ENCODE peak calls at places on chromosomes 11 and 22, in four cellular contexts. O is stomach, W is HCT116, H is right lobe of liver. B is an unnamed sample.

GRCh38 chr11:86799680-86800075 is 664 bp upstream of the PRSS23 start:
- DNase-seq in O (no peak), H (no peak), W (no peak), B (no peak)

GRCh38 chr11:6418958-6419611 is at the start of gene APBB1:
- DNase-seq in W (no peak), O (peak), H (no peak), B (peak)

GRCh38 chr22:31346733-31347250 is 646 bp upstream of the PATZ1 start:
- DNase-seq in W (no peak), H (peak), O (peak), B (peak)

GRCh38 chr11:8267831-8268529 is 4.3 kb upstream of the LMO1 start:
- DNase-seq in W (no peak), H (peak), O (no peak), B (peak)

GRCh38 chr22:43485717-43486116 is 73.9 kb downstream of the MPPED1 start:
- DNase-seq in H (no peak), O (no peak), W (no peak), B (no peak)

GRCh38 chr11:13183094-13183825 is 94.3 kb upstream of the BMAL1 start:
- DNase-seq in H (no peak), W (no peak), O (no peak), B (no peak)

GRCh38 chr22:19478466-19479357 is at the start of gene UFD1:
- DNase-seq in H (peak), W (no peak), O (peak), B (peak)

GRCh38 chr11:14520902-14521151 is 641 bp upstream of the PSMA1 start:
- DNase-seq in H (no peak), O (no peak), W (no peak), B (no peak)

GRCh38 chr22:35663371-35663770 is 15.1 kb downstream of the APOL6 start:
- DNase-seq in H (no peak), O (no peak), W (no peak), B (no peak)

GRCh38 chr11:88402192-88402715 is 64.7 kb upstream of the CTSC start:
- DNase-seq in O (no peak), H (no peak), W (no peak), B (peak)

GRCh38 chr11:2678396-2678795 is 21.4 kb downstream of the KCNQ1OT1 start:
- DNase-seq in W (no peak), O (no peak), H (no peak), B (no peak)

GRCh38 chr11:45920531-45921477 is 1.7 kb upstream of the LARGE2 start:
- DNase-seq in H (no peak), W (no peak), O (no peak), B (peak)

GRCh38 chr11:92457250-92457649 is 232.6 kb downstream of the FAT3 start:
- DNase-seq in O (no peak), W (no peak), H (no peak), B (no peak)

GRCh38 chr11:131889146-131889577 is 518.7 kb downstream of the NTM start:
- DNase-seq in H (no peak), O (no peak), W (no peak), B (no peak)

GRCh38 chr11:75313457-75314272 is 37.8 kb downstream of the ARRB1 start:
- DNase-seq in W (no peak), H (no peak), O (peak), B (peak)

GRCh38 chr22:49951001-49951677 is 9.4 kb upstream of the PIM3 start:
- DNase-seq in H (peak), O (peak), W (no peak), B (peak)

GRCh38 chr22:21940521-21940920 is 12.1 kb downstream of the PPM1F start:
- DNase-seq in O (no peak), H (no peak), W (no peak), B (no peak)

GRCh38 chr11:92050305-92050704 is 174.3 kb upstream of the FAT3 start:
- DNase-seq in O (no peak), H (no peak), W (no peak), B (no peak)

GRCh38 chr22:18000441-18001039 is 23.8 kb downstream of the MICAL3 start:
- DNase-seq in W (no peak), O (no peak), H (peak), B (peak)

GRCh38 chr22:50317674-50318073 is 9.1 kb downstream of the DENND6B start:
- DNase-seq in H (no peak), W (no peak), O (no peak), B (no peak)

GRCh38 chr22:19549428-19549827 is 25.2 kb upstream of the CLDN5 start:
- DNase-seq in W (no peak), O (no peak), H (no peak), B (no peak)

GRCh38 chr11:47176328-47177228 is at the start of gene ARFGAP2:
- DNase-seq in H (peak), W (peak), O (peak), B (peak)
- TF ChIP-seq POLR2A in H (peak), W (no peak), O (no peak), B (no peak)

GRCh38 chr11:113475160-113475761 is at the start of gene DRD2:
- DNase-seq in H (no peak), W (no peak), O (no peak), B (no peak)

GRCh38 chr11:113473983-113474361 is 1.2 kb downstream of the DRD2 start:
- DNase-seq in W (no peak), O (no peak), H (no peak), B (no peak)

GRCh38 chr11:113476553-113476952 is 1.4 kb upstream of the DRD2 start:
- DNase-seq in W (no peak), H (no peak), O (no peak), B (no peak)

GRCh38 chr11:113477321-113477720 is 2.1 kb upstream of the DRD2 start:
- DNase-seq in O (no peak), W (no peak), H (no peak), B (no peak)

GRCh38 chr11:113474362-113475159 is 637 bp downstream of the DRD2 start:
- DNase-seq in W (no peak), O (peak), H (peak), B (peak)
- H3K4me3 ChIP-seq in W (no peak), O (peak), H (no peak), B (no peak)

DNA sequence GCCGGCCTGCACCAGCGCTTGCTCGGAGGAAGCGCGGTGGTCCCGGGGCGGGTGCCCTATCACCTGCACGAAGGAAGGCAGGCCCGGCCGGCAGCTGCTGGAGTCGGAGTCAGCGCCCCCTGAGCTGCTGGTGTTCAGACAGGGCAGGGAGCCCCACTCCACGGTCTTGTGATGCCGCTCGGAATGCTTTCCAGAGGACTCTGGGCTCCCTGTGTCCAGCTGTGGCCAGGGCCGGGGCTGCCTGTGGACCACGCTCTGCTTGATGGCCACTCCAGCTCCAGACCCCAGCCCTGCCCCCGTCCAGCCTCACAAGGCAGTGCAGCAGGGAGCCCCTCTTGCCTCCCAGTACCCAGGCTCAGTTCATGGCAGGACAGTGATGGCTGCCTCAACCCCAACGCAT is 3.7 kb downstream of the LMNTD2 start:
- DNase-seq in W (no peak), H (no peak), O (no peak), B (no peak)
- H3K27ac ChIP-seq in W (no peak), H (no peak), O (no peak), B (no peak)

DNA sequence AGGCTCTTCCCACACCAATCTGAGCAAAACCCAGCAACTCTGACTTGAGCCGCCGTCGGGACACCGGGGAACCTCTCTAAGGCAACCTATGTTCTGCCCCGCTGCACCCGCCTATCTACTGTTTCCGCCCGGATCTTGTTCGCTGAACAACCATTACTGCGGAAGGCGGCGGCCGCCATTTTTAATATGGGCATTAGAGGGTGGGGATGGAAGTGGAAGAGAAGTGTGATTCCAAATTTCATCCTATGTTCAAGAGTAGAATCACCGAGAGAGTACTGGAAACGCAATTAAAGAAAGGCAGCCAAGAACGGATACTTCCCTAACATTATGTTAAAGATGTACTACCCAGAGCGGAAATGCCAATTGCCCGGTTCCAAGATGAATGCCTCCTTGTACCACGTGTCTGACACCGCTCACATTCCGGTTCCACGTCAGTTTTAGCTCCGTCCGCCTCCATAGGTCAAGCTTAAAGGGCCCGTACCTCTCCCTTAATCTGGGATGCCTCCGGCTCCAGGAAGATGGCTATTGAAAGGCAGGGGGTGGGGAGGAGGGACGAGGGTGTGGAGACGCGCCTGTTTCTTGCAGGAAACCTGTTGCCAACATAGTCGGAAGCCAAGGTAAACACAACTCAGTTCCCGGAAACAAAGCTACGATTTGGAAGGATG is at the start of gene DPAGT1:
- DNase-seq in O (peak), H (peak), W (peak), B (peak)
- TF ChIP-seq POLR2A in O (no peak), H (peak), W (no peak), B (no peak)

GRCh38 chr22:41683052-41683451 is 5.6 kb downstream of the SNU13 start:
- DNase-seq in W (no peak), O (no peak), H (no peak), B (no peak)
- H3K4me3 ChIP-seq in W (peak), O (peak), H (no peak), B (no peak)

DNA sequence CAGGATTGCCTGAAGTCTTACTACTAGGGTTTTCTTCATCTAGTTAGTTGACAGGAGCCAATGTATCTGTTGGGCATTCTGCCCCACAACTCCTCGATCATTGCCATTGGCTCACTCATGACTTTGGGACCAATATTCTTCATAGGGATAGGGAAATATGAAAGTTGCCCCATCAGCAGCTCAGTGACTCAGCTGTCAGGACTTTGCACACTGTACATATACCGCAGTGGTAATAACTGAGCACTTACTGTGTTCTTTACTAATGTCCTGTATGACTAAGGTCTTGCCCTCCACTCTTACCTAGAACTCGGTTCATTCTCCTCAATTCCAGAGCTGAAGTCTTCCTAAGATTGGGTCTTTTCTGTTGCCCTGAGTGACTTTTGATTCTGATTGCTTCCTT is 46.8 kb upstream of the PGR start:
- DNase-seq in W (no peak), O (no peak), H (no peak), B (no peak)
- H3K27ac ChIP-seq in W (no peak), O (no peak), H (no peak), B (no peak)

DNA sequence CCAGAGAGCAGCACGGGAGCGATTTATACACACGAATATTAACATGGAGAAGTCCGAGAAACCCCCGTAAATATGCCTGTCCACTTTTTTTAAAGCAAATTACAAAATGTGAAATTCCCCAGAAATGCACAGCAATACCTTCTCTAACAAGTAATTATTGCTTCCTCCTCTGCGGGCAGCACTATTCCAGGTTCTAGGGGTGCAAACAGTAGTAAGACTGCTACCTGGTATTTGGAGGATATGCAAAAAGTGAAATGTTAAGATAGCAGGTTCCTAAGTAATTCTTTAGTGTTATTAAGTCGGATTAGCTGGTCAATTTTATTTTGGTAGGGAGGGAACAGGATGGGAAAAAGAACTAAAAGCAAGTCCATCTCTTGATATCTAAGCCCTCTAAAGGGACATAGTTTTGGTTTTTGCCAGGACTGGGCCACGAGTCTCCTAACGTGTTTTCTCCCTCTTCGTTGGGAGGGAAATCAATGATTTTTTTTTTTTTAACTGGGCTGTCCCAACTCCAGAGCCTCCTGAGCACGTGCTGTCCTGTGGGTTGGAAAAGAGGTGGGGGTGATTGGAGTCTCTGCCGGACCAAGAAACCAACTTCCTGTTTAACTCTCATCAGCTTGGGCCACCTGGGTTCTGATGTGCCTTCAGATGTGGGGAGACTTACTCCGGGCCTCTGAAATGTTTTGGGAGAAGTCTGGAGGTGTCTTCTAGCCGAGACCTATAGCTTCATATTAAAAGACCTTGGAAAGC is 1.7 kb upstream of the XBP1 start:
- DNase-seq in H (peak), O (peak), W (no peak), B (peak)
- TF ChIP-seq POLR2A in H (peak), O (no peak), W (no peak), B (no peak)

GRCh38 chr22:24030186-24030702 is 19.1 kb downstream of the CABIN1 start:
- DNase-seq in H (no peak), O (no peak), W (no peak), B (no peak)

GRCh38 chr22:24037851-24038765 is 27.0 kb downstream of the CABIN1 start:
- DNase-seq in O (peak), W (no peak), H (no peak), B (peak)

GRCh38 chr22:24035296-24035695 is 24.2 kb downstream of the CABIN1 start:
- DNase-seq in O (peak), H (no peak), W (no peak), B (no peak)

GRCh38 chr22:24029304-24029703 is 18.2 kb downstream of the CABIN1 start:
- DNase-seq in O (no peak), W (no peak), H (no peak), B (no peak)

DNA sequence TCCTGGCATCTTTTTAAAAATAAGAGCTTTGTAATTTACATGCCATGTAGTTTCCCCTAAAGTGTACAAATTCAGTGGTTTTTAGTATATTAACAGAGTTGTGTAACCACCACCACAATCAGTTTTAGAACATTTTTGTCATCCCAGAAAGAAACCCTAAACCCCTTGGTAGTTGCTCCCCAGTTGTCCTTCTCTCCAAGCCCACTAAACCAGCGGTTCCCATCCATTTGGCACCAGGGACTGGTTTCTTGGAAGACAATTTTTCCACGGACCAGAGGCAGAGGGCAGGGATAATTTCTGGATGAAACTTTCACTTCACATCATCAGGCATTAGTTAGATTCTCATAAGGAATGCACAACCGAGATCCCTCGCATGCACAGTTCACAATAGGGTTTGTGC is 22.6 kb downstream of the CABIN1 start:
- DNase-seq in O (no peak), W (no peak), H (no peak), B (no peak)
- H3K4me3 ChIP-seq in O (no peak), W (no peak), H (no peak), B (no peak)